ENCODE peak calls at places on chromosomes 12 and 14, in five cellular contexts. One of them, this sample, is unnamed.

GRCh38 chr14:75282166-75282547 is 3.5 kb downstream of the FOS start:
- DNase-seq in GM12878: no peak
- DNase-seq in K562: no peak
- DNase-seq in endothelial cell of umbilical vein: no peak
- DNase-seq in A549: no peak
- DNase-seq in this sample: no peak

GRCh38 chr12:4719821-4720636 is at the start of gene GALNT8:
- DNase-seq in K562: no peak
- DNase-seq in A549: no peak
- DNase-seq in GM12878: no peak
- DNase-seq in endothelial cell of umbilical vein: peak
- DNase-seq in this sample: no peak

GRCh38 chr12:76881152-76881551 is 2.3 kb upstream of the CSRP2 start:
- DNase-seq in A549: no peak
- DNase-seq in K562: no peak
- DNase-seq in endothelial cell of umbilical vein: no peak
- DNase-seq in GM12878: no peak
- DNase-seq in this sample: no peak

GRCh38 chr12:56931474-56931978 is 2.7 kb downstream of the SDR9C7 start:
- DNase-seq in K562: peak
- DNase-seq in endothelial cell of umbilical vein: peak
- DNase-seq in GM12878: no peak
- DNase-seq in A549: peak
- DNase-seq in this sample: peak

GRCh38 chr12:39993261-39993660 is 112.6 kb downstream of the SLC2A13 start:
- DNase-seq in K562: no peak
- DNase-seq in endothelial cell of umbilical vein: no peak
- DNase-seq in GM12878: no peak
- DNase-seq in A549: no peak
- DNase-seq in this sample: no peak

GRCh38 chr12:89756638-89757321 is 48.1 kb upstream of the ATP2B1 start:
- DNase-seq in endothelial cell of umbilical vein: peak
- DNase-seq in A549: peak
- DNase-seq in GM12878: peak
- DNase-seq in K562: peak
- DNase-seq in this sample: peak

GRCh38 chr12:25438638-25439037 is 114.4 kb downstream of the LMNTD1 start:
- DNase-seq in K562: no peak
- DNase-seq in A549: no peak
- DNase-seq in GM12878: no peak
- DNase-seq in endothelial cell of umbilical vein: no peak
- DNase-seq in this sample: no peak

GRCh38 chr12:47950856-47951468 is 12.4 kb upstream of the TMEM106C start:
- DNase-seq in endothelial cell of umbilical vein: no peak
- DNase-seq in GM12878: no peak
- DNase-seq in A549: no peak
- DNase-seq in K562: no peak
- DNase-seq in this sample: no peak

GRCh38 chr14:73223049-73223448 is 14.3 kb upstream of the PAPLN start:
- DNase-seq in endothelial cell of umbilical vein: no peak
- DNase-seq in A549: no peak
- DNase-seq in GM12878: peak
- DNase-seq in K562: no peak
- DNase-seq in this sample: no peak

GRCh38 chr14:73216035-73216434 is 21.3 kb upstream of the PAPLN start:
- DNase-seq in K562: no peak
- DNase-seq in GM12878: no peak
- DNase-seq in endothelial cell of umbilical vein: no peak
- DNase-seq in A549: no peak
- DNase-seq in this sample: no peak

GRCh38 chr14:73221945-73222344 is 15.4 kb upstream of the PAPLN start:
- DNase-seq in K562: no peak
- DNase-seq in endothelial cell of umbilical vein: peak
- DNase-seq in GM12878: no peak
- DNase-seq in A549: no peak
- DNase-seq in this sample: no peak
- TF ChIP-seq MAX in K562: no peak
- TF ChIP-seq MAX in endothelial cell of umbilical vein: no peak
- TF ChIP-seq MAX in GM12878: no peak
- TF ChIP-seq MAX in A549: no peak
- TF ChIP-seq MAX in this sample: no peak

GRCh38 chr12:130663510-130663909 is 52.6 kb downstream of the RIMBP2 start:
- DNase-seq in GM12878: peak
- DNase-seq in K562: no peak
- DNase-seq in A549: no peak
- DNase-seq in endothelial cell of umbilical vein: no peak
- DNase-seq in this sample: peak

GRCh38 chr12:130664252-130664651 is 51.8 kb downstream of the RIMBP2 start:
- DNase-seq in K562: no peak
- DNase-seq in A549: no peak
- DNase-seq in endothelial cell of umbilical vein: no peak
- DNase-seq in GM12878: no peak
- DNase-seq in this sample: no peak

GRCh38 chr12:130664772-130665171 is 51.3 kb downstream of the RIMBP2 start:
- DNase-seq in A549: no peak
- DNase-seq in GM12878: no peak
- DNase-seq in endothelial cell of umbilical vein: no peak
- DNase-seq in K562: no peak
- DNase-seq in this sample: no peak

GRCh38 chr12:130661059-130661458 is 55.0 kb downstream of the RIMBP2 start:
- DNase-seq in A549: no peak
- DNase-seq in endothelial cell of umbilical vein: no peak
- DNase-seq in GM12878: no peak
- DNase-seq in K562: peak
- DNase-seq in this sample: no peak

GRCh38 chr12:130661501-130662255 is 54.4 kb downstream of the RIMBP2 start:
- DNase-seq in K562: no peak
- DNase-seq in A549: peak
- DNase-seq in endothelial cell of umbilical vein: no peak
- DNase-seq in GM12878: no peak
- DNase-seq in this sample: peak
- TF ChIP-seq MYC in K562: no peak
- TF ChIP-seq MYC in A549: no peak
- TF ChIP-seq MYC in endothelial cell of umbilical vein: no peak
- TF ChIP-seq MYC in GM12878: no peak
- TF ChIP-seq MYC in this sample: no peak

GRCh38 chr14:70188608-70189540 is at the start of gene SLC8A3:
- DNase-seq in A549: peak
- DNase-seq in GM12878: no peak
- DNase-seq in K562: no peak
- DNase-seq in endothelial cell of umbilical vein: peak
- DNase-seq in this sample: no peak
- TF ChIP-seq MAX in A549: no peak
- TF ChIP-seq MAX in GM12878: no peak
- TF ChIP-seq MAX in K562: no peak
- TF ChIP-seq MAX in endothelial cell of umbilical vein: no peak
- TF ChIP-seq MAX in this sample: no peak

GRCh38 chr14:87005336-87005735 is 987.6 kb downstream of the GALC start:
- DNase-seq in endothelial cell of umbilical vein: no peak
- DNase-seq in GM12878: no peak
- DNase-seq in K562: no peak
- DNase-seq in A549: no peak
- DNase-seq in this sample: no peak
- TF ChIP-seq MYC in endothelial cell of umbilical vein: no peak
- TF ChIP-seq MYC in GM12878: no peak
- TF ChIP-seq MYC in K562: no peak
- TF ChIP-seq MYC in A549: no peak
- TF ChIP-seq MYC in this sample: no peak

GRCh38 chr12:26846419-26846818 is 13.4 kb upstream of the ITPR2 start:
- DNase-seq in K562: no peak
- DNase-seq in A549: no peak
- DNase-seq in GM12878: no peak
- DNase-seq in endothelial cell of umbilical vein: no peak
- DNase-seq in this sample: no peak

GRCh38 chr12:26848156-26848825 is 15.3 kb upstream of the ITPR2 start:
- DNase-seq in endothelial cell of umbilical vein: no peak
- DNase-seq in GM12878: no peak
- DNase-seq in K562: no peak
- DNase-seq in A549: no peak
- DNase-seq in this sample: no peak

GRCh38 chr12:26845984-26846383 is 13.0 kb upstream of the ITPR2 start:
- DNase-seq in GM12878: no peak
- DNase-seq in A549: no peak
- DNase-seq in K562: peak
- DNase-seq in endothelial cell of umbilical vein: peak
- DNase-seq in this sample: no peak

GRCh38 chr12:26845057-26845666 is 12.2 kb upstream of the ITPR2 start:
- DNase-seq in endothelial cell of umbilical vein: peak
- DNase-seq in A549: peak
- DNase-seq in K562: no peak
- DNase-seq in GM12878: no peak
- DNase-seq in this sample: peak

GRCh38 chr12:26847431-26847830 is 14.4 kb upstream of the ITPR2 start:
- DNase-seq in GM12878: no peak
- DNase-seq in K562: no peak
- DNase-seq in A549: no peak
- DNase-seq in endothelial cell of umbilical vein: no peak
- DNase-seq in this sample: no peak
- TF ChIP-seq MAX in GM12878: no peak
- TF ChIP-seq MAX in K562: no peak
- TF ChIP-seq MAX in A549: no peak
- TF ChIP-seq MAX in endothelial cell of umbilical vein: no peak
- TF ChIP-seq MAX in this sample: no peak

GRCh38 chr12:114673169-114673833 is 10.7 kb downstream of the TBX3 start:
- DNase-seq in GM12878: no peak
- DNase-seq in endothelial cell of umbilical vein: no peak
- DNase-seq in K562: no peak
- DNase-seq in A549: no peak
- DNase-seq in this sample: no peak

GRCh38 chr12:114670257-114670955 is 13.6 kb downstream of the TBX3 start:
- DNase-seq in A549: no peak
- DNase-seq in GM12878: no peak
- DNase-seq in K562: no peak
- DNase-seq in endothelial cell of umbilical vein: peak
- DNase-seq in this sample: no peak

GRCh38 chr12:114672817-114673168 is 11.2 kb downstream of the TBX3 start:
- DNase-seq in endothelial cell of umbilical vein: no peak
- DNase-seq in A549: no peak
- DNase-seq in GM12878: no peak
- DNase-seq in K562: no peak
- DNase-seq in this sample: no peak

GRCh38 chr12:114671321-114671663 is 12.7 kb downstream of the TBX3 start:
- DNase-seq in A549: no peak
- DNase-seq in K562: no peak
- DNase-seq in GM12878: no peak
- DNase-seq in endothelial cell of umbilical vein: no peak
- DNase-seq in this sample: no peak

GRCh38 chr12:114671664-114672476 is 12.1 kb downstream of the TBX3 start:
- DNase-seq in endothelial cell of umbilical vein: no peak
- DNase-seq in A549: no peak
- DNase-seq in GM12878: no peak
- DNase-seq in K562: no peak
- DNase-seq in this sample: no peak
- TF ChIP-seq MYC in endothelial cell of umbilical vein: no peak
- TF ChIP-seq MYC in A549: no peak
- TF ChIP-seq MYC in GM12878: no peak
- TF ChIP-seq MYC in K562: no peak
- TF ChIP-seq MYC in this sample: no peak

This sample was measured in NB4.